ENCODE peak calls at places on chromosome 20, in seven cellular contexts. G is skeletal muscle cell, V is A673, K is astrocyte, W is GM23248, E is ascending aorta, C is choroid plexus epithelial cell. N is an unnamed sample.

GRCh38 chr20:46546293-46546692 is 4.2 kb downstream of the OCSTAMP start:
- DNase-seq in G (no peak), V (no peak), K (no peak), W (no peak), E (no peak), C (no peak), N (no peak)

GRCh38 chr20:20520776-20521175 is 152.9 kb downstream of the INSM1 start:
- DNase-seq in G (peak; percentile 31), V (no peak), K (peak; percentile 65), W (peak; percentile 83), E (no peak), C (peak; percentile 16), N (peak; percentile 25)

GRCh38 chr20:62427172-62428007 is at the start of gene RBBP8NL:
- DNase-seq in G (no peak), V (no peak), K (no peak), W (no peak), E (no peak), C (no peak), N (peak; percentile 25)

GRCh38 chr20:62350098-62350628 is 16.9 kb downstream of the LAMA5 start:
- DNase-seq in G (no peak), V (no peak), K (no peak), W (no peak), E (no peak), C (no peak), N (peak; percentile 74)

GRCh38 chr20:38167851-38168760 is 3.0 kb upstream of the TGM2 start:
- DNase-seq in G (peak; percentile 80), V (no peak), K (peak; percentile 96), W (peak; percentile 89), E (peak; percentile 77), C (peak; percentile 69), N (peak; percentile 84)

GRCh38 chr20:45470262-45470931 is 844 bp downstream of the WFDC2 start:
- DNase-seq in G (no peak), V (no peak), K (no peak), W (peak; percentile 54), E (no peak), C (peak; percentile 13), N (no peak)

GRCh38 chr20:47784599-47785320 is 521 bp downstream of the SULF2 start:
- DNase-seq in G (no peak), V (peak; percentile 49), K (peak; percentile 58), W (peak; percentile 54), E (no peak), C (peak; percentile 36), N (no peak)

GRCh38 chr20:382291-383115 is 1.9 kb downstream of the TRIB3 start:
- DNase-seq in G (no peak), V (no peak), K (no peak), W (no peak), E (no peak), C (no peak), N (no peak)

GRCh38 chr20:33163856-33164762 is 3.9 kb upstream of the BPIFA2 start:
- DNase-seq in G (no peak), V (no peak), K (no peak), W (no peak), E (no peak), C (no peak), N (no peak)

GRCh38 chr20:43681991-43682410 is 15.1 kb downstream of the MYBL2 start:
- DNase-seq in G (no peak), V (no peak), K (no peak), W (no peak), E (no peak), C (no peak), N (no peak)
- H3K4me3 ChIP-seq in G (no peak overlapping the region), V (no peak overlapping the region), K (no peak overlapping the region), W (no peak overlapping the region), E (no peak overlapping the region), C (no peak overlapping the region), N (no peak overlapping the region)

GRCh38 chr20:50855498-50856474 is 60.9 kb downstream of the BCAS4 start:
- DNase-seq in G (no peak), V (no peak), K (no peak), W (peak; percentile 20), E (no peak), C (no peak), N (peak; percentile 10)
- H3K4me3 ChIP-seq in G (no peak overlapping the region), V (no peak overlapping the region), K (no peak overlapping the region), W (no peak overlapping the region), E (no peak overlapping the region), C (no peak overlapping the region), N (no peak overlapping the region)

GRCh38 chr20:36466089-36466488 is 75.2 kb upstream of the MYL9 start:
- DNase-seq in G (no peak), V (no peak), K (no peak), W (peak; percentile 42), E (no peak), C (no peak), N (no peak)
- H3K4me3 ChIP-seq in G (no peak overlapping the region), V (no peak overlapping the region), K (peak overlapping the region; percentile 45), W (peak overlapping the region; percentile 49), E (no peak overlapping the region), C (no peak overlapping the region), N (no peak overlapping the region)

GRCh38 chr20:58523072-58523681 is 8.0 kb upstream of the APCDD1L start:
- DNase-seq in G (no peak), V (peak; percentile 90), K (peak; percentile 92), W (no peak), E (no peak), C (no peak), N (no peak)
- H3K4me3 ChIP-seq in G (no peak overlapping the region), V (peak overlapping the region; percentile 22), K (no peak overlapping the region), W (no peak overlapping the region), E (peak overlapping the region; percentile 16), C (no peak overlapping the region), N (no peak overlapping the region)

GRCh38 chr20:55253765-55254164 is 751.6 kb downstream of the CBLN4 start:
- DNase-seq in G (no peak), V (no peak), K (peak; percentile 74), W (no peak), E (no peak), C (peak; percentile 0), N (no peak)
- H3K4me3 ChIP-seq in G (no peak overlapping the region), V (no peak overlapping the region), K (no peak overlapping the region), W (no peak overlapping the region), E (no peak overlapping the region), C (no peak overlapping the region), N (no peak overlapping the region)

DNA sequence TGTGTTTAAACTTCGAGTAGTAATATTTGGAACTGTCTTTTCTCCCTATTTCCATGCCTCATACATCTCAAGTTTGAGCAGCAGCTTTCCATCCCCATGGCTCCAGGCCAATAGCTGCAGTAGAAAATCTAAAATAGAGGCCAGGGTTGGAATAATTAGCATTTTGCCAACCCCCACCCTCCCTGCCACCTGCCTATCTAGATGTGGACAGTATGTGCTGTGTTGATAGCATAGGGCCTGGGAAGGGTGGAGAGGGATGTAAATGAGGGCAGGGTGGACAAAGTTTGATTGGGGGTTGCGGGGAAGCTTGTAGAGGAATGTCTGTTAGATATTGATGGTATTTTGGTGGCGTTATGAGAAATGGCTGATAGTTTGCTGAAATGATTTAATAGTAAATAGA is 5.6 kb downstream of the TOP1 start:
- DNase-seq in G (no peak), V (no peak), K (no peak), W (no peak), E (no peak), C (no peak), N (no peak)
- H3K4me3 ChIP-seq in G (no peak overlapping the region), V (no peak overlapping the region), K (no peak overlapping the region), W (no peak overlapping the region), E (no peak overlapping the region), C (no peak overlapping the region), N (no peak overlapping the region)